ENCODE peak calls at places on chromosomes 11 and 22, in seven cellular contexts. One of them, this sample, is unnamed.

GRCh38 chr22:17703811-17704210 is 65.3 kb downstream of the BCL2L13 start:
- DNase-seq in effector CD4-positive, alpha-beta T cell: no peak
- DNase-seq in mesendoderm: no peak
- DNase-seq in GM23248: peak
- DNase-seq in WTC11: no peak
- DNase-seq in lower leg skin: no peak
- DNase-seq in activated CD8-positive, alpha-beta T cell treated with anti-CD3 and anti-CD28 coated beads for 36 hours: no peak
- DNase-seq in this sample: no peak

GRCh38 chr11:43832536-43832935 is 48.1 kb upstream of the ALKBH3 start:
- DNase-seq in effector CD4-positive, alpha-beta T cell: no peak
- DNase-seq in mesendoderm: no peak
- DNase-seq in GM23248: no peak
- DNase-seq in WTC11: no peak
- DNase-seq in lower leg skin: no peak
- DNase-seq in activated CD8-positive, alpha-beta T cell treated with anti-CD3 and anti-CD28 coated beads for 36 hours: no peak
- DNase-seq in this sample: no peak

GRCh38 chr22:28977481-28977971 is 84.1 kb downstream of the C22orf31 start:
- DNase-seq in effector CD4-positive, alpha-beta T cell: no peak
- DNase-seq in mesendoderm: no peak
- DNase-seq in GM23248: peak
- DNase-seq in WTC11: no peak
- DNase-seq in lower leg skin: no peak
- DNase-seq in activated CD8-positive, alpha-beta T cell treated with anti-CD3 and anti-CD28 coated beads for 36 hours: no peak
- DNase-seq in this sample: no peak

GRCh38 chr11:4443479-4443878 is 5.6 kb upstream of the OR52K2 start:
- DNase-seq in effector CD4-positive, alpha-beta T cell: no peak
- DNase-seq in mesendoderm: peak
- DNase-seq in GM23248: no peak
- DNase-seq in WTC11: no peak
- DNase-seq in lower leg skin: no peak
- DNase-seq in activated CD8-positive, alpha-beta T cell treated with anti-CD3 and anti-CD28 coated beads for 36 hours: no peak
- DNase-seq in this sample: no peak

GRCh38 chr11:19598456-19598855 is 114.2 kb upstream of the NAV2 start:
- DNase-seq in effector CD4-positive, alpha-beta T cell: no peak
- DNase-seq in mesendoderm: no peak
- DNase-seq in GM23248: no peak
- DNase-seq in WTC11: no peak
- DNase-seq in lower leg skin: no peak
- DNase-seq in activated CD8-positive, alpha-beta T cell treated with anti-CD3 and anti-CD28 coated beads for 36 hours: no peak
- DNase-seq in this sample: no peak

GRCh38 chr11:63939351-63939920 is 634 bp downstream of the NAA40 start:
- DNase-seq in effector CD4-positive, alpha-beta T cell: no peak
- DNase-seq in mesendoderm: peak
- DNase-seq in GM23248: peak
- DNase-seq in WTC11: no peak
- DNase-seq in lower leg skin: no peak
- DNase-seq in activated CD8-positive, alpha-beta T cell treated with anti-CD3 and anti-CD28 coated beads for 36 hours: no peak
- DNase-seq in this sample: no peak

GRCh38 chr11:64290352-64290751 is 750 bp upstream of the KCNK4 start:
- DNase-seq in effector CD4-positive, alpha-beta T cell: no peak
- DNase-seq in mesendoderm: no peak
- DNase-seq in GM23248: no peak
- DNase-seq in WTC11: no peak
- DNase-seq in lower leg skin: no peak
- DNase-seq in activated CD8-positive, alpha-beta T cell treated with anti-CD3 and anti-CD28 coated beads for 36 hours: no peak
- DNase-seq in this sample: no peak

GRCh38 chr11:87173185-87174039 is 135.7 kb downstream of the TMEM135 start:
- DNase-seq in effector CD4-positive, alpha-beta T cell: no peak
- DNase-seq in mesendoderm: no peak
- DNase-seq in GM23248: peak
- DNase-seq in WTC11: no peak
- DNase-seq in lower leg skin: no peak
- DNase-seq in activated CD8-positive, alpha-beta T cell treated with anti-CD3 and anti-CD28 coated beads for 36 hours: no peak
- DNase-seq in this sample: no peak

GRCh38 chr22:42332089-42332488 is 61.6 kb upstream of the TCF20 start:
- DNase-seq in effector CD4-positive, alpha-beta T cell: no peak
- DNase-seq in mesendoderm: no peak
- DNase-seq in GM23248: no peak
- DNase-seq in WTC11: no peak
- DNase-seq in lower leg skin: no peak
- DNase-seq in activated CD8-positive, alpha-beta T cell treated with anti-CD3 and anti-CD28 coated beads for 36 hours: no peak
- DNase-seq in this sample: no peak

GRCh38 chr11:57514538-57515331 is 767 bp downstream of the SLC43A1 start:
- DNase-seq in effector CD4-positive, alpha-beta T cell: peak
- DNase-seq in mesendoderm: peak
- DNase-seq in GM23248: peak
- DNase-seq in WTC11: peak
- DNase-seq in lower leg skin: no peak
- DNase-seq in activated CD8-positive, alpha-beta T cell treated with anti-CD3 and anti-CD28 coated beads for 36 hours: peak
- DNase-seq in this sample: no peak

GRCh38 chr22:38203855-38204497 is 2.2 kb downstream of the MAFF start:
- DNase-seq in effector CD4-positive, alpha-beta T cell: no peak
- DNase-seq in mesendoderm: no peak
- DNase-seq in GM23248: peak
- DNase-seq in WTC11: no peak
- DNase-seq in lower leg skin: no peak
- DNase-seq in activated CD8-positive, alpha-beta T cell treated with anti-CD3 and anti-CD28 coated beads for 36 hours: peak
- DNase-seq in this sample: no peak

GRCh38 chr11:96085349-96085910 is 161.5 kb upstream of the MTMR2 start:
- DNase-seq in effector CD4-positive, alpha-beta T cell: no peak
- DNase-seq in mesendoderm: no peak
- DNase-seq in GM23248: no peak
- DNase-seq in WTC11: no peak
- DNase-seq in lower leg skin: no peak
- DNase-seq in activated CD8-positive, alpha-beta T cell treated with anti-CD3 and anti-CD28 coated beads for 36 hours: no peak
- DNase-seq in this sample: peak

GRCh38 chr11:6618117-6619020 is 853 bp downstream of the TPP1 start:
- DNase-seq in effector CD4-positive, alpha-beta T cell: peak
- DNase-seq in mesendoderm: peak
- DNase-seq in GM23248: peak
- DNase-seq in WTC11: no peak
- DNase-seq in lower leg skin: peak
- DNase-seq in activated CD8-positive, alpha-beta T cell treated with anti-CD3 and anti-CD28 coated beads for 36 hours: peak
- DNase-seq in this sample: no peak

GRCh38 chr22:42180349-42180842 is 49.8 kb upstream of the CYP2D6 start:
- DNase-seq in effector CD4-positive, alpha-beta T cell: peak
- DNase-seq in mesendoderm: no peak
- DNase-seq in GM23248: peak
- DNase-seq in WTC11: no peak
- DNase-seq in lower leg skin: peak
- DNase-seq in activated CD8-positive, alpha-beta T cell treated with anti-CD3 and anti-CD28 coated beads for 36 hours: peak
- DNase-seq in this sample: no peak

GRCh38 chr11:86176165-86176884 is 68.2 kb upstream of the EED start:
- DNase-seq in effector CD4-positive, alpha-beta T cell: no peak
- DNase-seq in mesendoderm: no peak
- DNase-seq in GM23248: peak
- DNase-seq in WTC11: no peak
- DNase-seq in lower leg skin: no peak
- DNase-seq in activated CD8-positive, alpha-beta T cell treated with anti-CD3 and anti-CD28 coated beads for 36 hours: peak
- DNase-seq in this sample: no peak

GRCh38 chr11:114846040-114846791 is 167.9 kb downstream of the NXPE2 start:
- DNase-seq in effector CD4-positive, alpha-beta T cell: no peak
- DNase-seq in mesendoderm: peak
- DNase-seq in GM23248: peak
- DNase-seq in WTC11: no peak
- DNase-seq in lower leg skin: no peak
- DNase-seq in activated CD8-positive, alpha-beta T cell treated with anti-CD3 and anti-CD28 coated beads for 36 hours: no peak
- DNase-seq in this sample: no peak

GRCh38 chr22:44550666-44551491 is 52.8 kb upstream of the RTL6 start:
- DNase-seq in effector CD4-positive, alpha-beta T cell: no peak
- DNase-seq in mesendoderm: no peak
- DNase-seq in GM23248: peak
- DNase-seq in WTC11: no peak
- DNase-seq in lower leg skin: no peak
- DNase-seq in activated CD8-positive, alpha-beta T cell treated with anti-CD3 and anti-CD28 coated beads for 36 hours: peak
- DNase-seq in this sample: no peak

GRCh38 chr11:104781719-104782376 is 116.4 kb downstream of the CASP12 start:
- DNase-seq in effector CD4-positive, alpha-beta T cell: no peak
- DNase-seq in mesendoderm: peak
- DNase-seq in GM23248: no peak
- DNase-seq in WTC11: peak
- DNase-seq in lower leg skin: no peak
- DNase-seq in activated CD8-positive, alpha-beta T cell treated with anti-CD3 and anti-CD28 coated beads for 36 hours: no peak
- DNase-seq in this sample: no peak

GRCh38 chr11:2342557-2342956 is 34.6 kb upstream of the CD81 start:
- DNase-seq in effector CD4-positive, alpha-beta T cell: no peak
- DNase-seq in mesendoderm: no peak
- DNase-seq in GM23248: no peak
- DNase-seq in WTC11: no peak
- DNase-seq in lower leg skin: no peak
- DNase-seq in activated CD8-positive, alpha-beta T cell treated with anti-CD3 and anti-CD28 coated beads for 36 hours: no peak
- DNase-seq in this sample: no peak

GRCh38 chr11:74696932-74697687 is 34.1 kb downstream of the CHRDL2 start:
- DNase-seq in effector CD4-positive, alpha-beta T cell: no peak
- DNase-seq in mesendoderm: peak
- DNase-seq in GM23248: peak
- DNase-seq in WTC11: peak
- DNase-seq in lower leg skin: peak
- DNase-seq in activated CD8-positive, alpha-beta T cell treated with anti-CD3 and anti-CD28 coated beads for 36 hours: no peak
- DNase-seq in this sample: no peak

GRCh38 chr11:108289699-108290098 is 66.8 kb downstream of the ATM start:
- DNase-seq in effector CD4-positive, alpha-beta T cell: no peak
- DNase-seq in mesendoderm: no peak
- DNase-seq in GM23248: no peak
- DNase-seq in WTC11: no peak
- DNase-seq in lower leg skin: no peak
- DNase-seq in activated CD8-positive, alpha-beta T cell treated with anti-CD3 and anti-CD28 coated beads for 36 hours: no peak
- DNase-seq in this sample: no peak

GRCh38 chr11:62922653-62923371 is 1.6 kb upstream of the CHRM1 start:
- DNase-seq in effector CD4-positive, alpha-beta T cell: no peak
- DNase-seq in mesendoderm: peak
- DNase-seq in GM23248: peak
- DNase-seq in WTC11: peak
- DNase-seq in lower leg skin: no peak
- DNase-seq in activated CD8-positive, alpha-beta T cell treated with anti-CD3 and anti-CD28 coated beads for 36 hours: peak
- DNase-seq in this sample: no peak

GRCh38 chr11:15927866-15928217 is 428.5 kb downstream of the SOX6 start:
- DNase-seq in effector CD4-positive, alpha-beta T cell: no peak
- DNase-seq in mesendoderm: no peak
- DNase-seq in GM23248: no peak
- DNase-seq in WTC11: no peak
- DNase-seq in lower leg skin: no peak
- DNase-seq in activated CD8-positive, alpha-beta T cell treated with anti-CD3 and anti-CD28 coated beads for 36 hours: no peak
- DNase-seq in this sample: no peak

GRCh38 chr22:19448739-19449421 is 1.4 kb upstream of the C22orf39 start:
- DNase-seq in effector CD4-positive, alpha-beta T cell: no peak
- DNase-seq in mesendoderm: peak
- DNase-seq in GM23248: no peak
- DNase-seq in WTC11: no peak
- DNase-seq in lower leg skin: no peak
- DNase-seq in activated CD8-positive, alpha-beta T cell treated with anti-CD3 and anti-CD28 coated beads for 36 hours: peak
- DNase-seq in this sample: no peak

GRCh38 chr22:48968201-48968959 is 859.3 kb downstream of the BRD1 start:
- DNase-seq in effector CD4-positive, alpha-beta T cell: no peak
- DNase-seq in mesendoderm: peak
- DNase-seq in GM23248: no peak
- DNase-seq in WTC11: peak
- DNase-seq in lower leg skin: peak
- DNase-seq in activated CD8-positive, alpha-beta T cell treated with anti-CD3 and anti-CD28 coated beads for 36 hours: peak
- DNase-seq in this sample: no peak

GRCh38 chr11:59802639-59803176 is 7.9 kb downstream of the MRPL16 start:
- DNase-seq in effector CD4-positive, alpha-beta T cell: peak
- DNase-seq in mesendoderm: peak
- DNase-seq in GM23248: peak
- DNase-seq in WTC11: no peak
- DNase-seq in lower leg skin: peak
- DNase-seq in activated CD8-positive, alpha-beta T cell treated with anti-CD3 and anti-CD28 coated beads for 36 hours: peak
- DNase-seq in this sample: peak

GRCh38 chr22:23793326-23793725 is 6.6 kb downstream of the SMARCB1 start:
- DNase-seq in effector CD4-positive, alpha-beta T cell: no peak
- DNase-seq in mesendoderm: peak
- DNase-seq in GM23248: no peak
- DNase-seq in WTC11: no peak
- DNase-seq in lower leg skin: no peak
- DNase-seq in activated CD8-positive, alpha-beta T cell treated with anti-CD3 and anti-CD28 coated beads for 36 hours: no peak
- DNase-seq in this sample: no peak

GRCh38 chr22:44441401-44442185 is 56.4 kb downstream of the RTL6 start:
- DNase-seq in effector CD4-positive, alpha-beta T cell: no peak
- DNase-seq in mesendoderm: no peak
- DNase-seq in GM23248: no peak
- DNase-seq in WTC11: no peak
- DNase-seq in lower leg skin: no peak
- DNase-seq in activated CD8-positive, alpha-beta T cell treated with anti-CD3 and anti-CD28 coated beads for 36 hours: no peak
- DNase-seq in this sample: no peak

GRCh38 chr11:14446701-14447169 is 52.9 kb downstream of the COPB1 start:
- DNase-seq in effector CD4-positive, alpha-beta T cell: no peak
- DNase-seq in mesendoderm: no peak
- DNase-seq in GM23248: peak
- DNase-seq in WTC11: no peak
- DNase-seq in lower leg skin: no peak
- DNase-seq in activated CD8-positive, alpha-beta T cell treated with anti-CD3 and anti-CD28 coated beads for 36 hours: no peak
- DNase-seq in this sample: no peak

GRCh38 chr11:68727783-68728182 is 23.5 kb downstream of the TESMIN start:
- DNase-seq in effector CD4-positive, alpha-beta T cell: no peak
- DNase-seq in mesendoderm: peak
- DNase-seq in GM23248: no peak
- DNase-seq in WTC11: no peak
- DNase-seq in lower leg skin: no peak
- DNase-seq in activated CD8-positive, alpha-beta T cell treated with anti-CD3 and anti-CD28 coated beads for 36 hours: no peak
- DNase-seq in this sample: peak

GRCh38 chr11:72758304-72758689 is 6.1 kb upstream of the ARAP1 start:
- DNase-seq in effector CD4-positive, alpha-beta T cell: no peak
- DNase-seq in mesendoderm: peak
- DNase-seq in GM23248: peak
- DNase-seq in WTC11: no peak
- DNase-seq in lower leg skin: no peak
- DNase-seq in activated CD8-positive, alpha-beta T cell treated with anti-CD3 and anti-CD28 coated beads for 36 hours: no peak
- DNase-seq in this sample: no peak

This sample was measured in NCI-H1930.